ENCODE peak calls at places on chromosomes 7 and 10, in five cellular contexts. One of them, this sample, is unnamed.

GRCh38 chr10:132223156-132223590 is 36.4 kb downstream of the DPYSL4 start:
- DNase-seq in fibroblast of lung: peak; percentile 83
- DNase-seq in BE2C: peak; percentile 90
- DNase-seq in left ventricle myocardium inferior: peak; percentile 78
- DNase-seq in Panc1: peak; percentile 72
- DNase-seq in this sample: peak; percentile 66

GRCh38 chr7:5528071-5528814 is 104.6 kb upstream of the TNRC18 start:
- DNase-seq in fibroblast of lung: peak; percentile 51
- DNase-seq in BE2C: peak; percentile 42
- DNase-seq in left ventricle myocardium inferior: peak; percentile 46
- DNase-seq in Panc1: no peak
- DNase-seq in this sample: no peak

GRCh38 chr10:5508786-5509185 is 9.4 kb upstream of the CALML5 start:
- DNase-seq in fibroblast of lung: no peak
- DNase-seq in BE2C: no peak
- DNase-seq in left ventricle myocardium inferior: no peak
- DNase-seq in Panc1: no peak
- DNase-seq in this sample: no peak

GRCh38 chr10:77892021-77892739 is 34.4 kb downstream of the DLG5 start:
- DNase-seq in fibroblast of lung: no peak
- DNase-seq in BE2C: no peak
- DNase-seq in left ventricle myocardium inferior: no peak
- DNase-seq in Panc1: no peak
- DNase-seq in this sample: no peak

GRCh38 chr10:22670796-22671195 is 43.6 kb downstream of the PIP4K2A start:
- DNase-seq in fibroblast of lung: peak; percentile 43
- DNase-seq in BE2C: no peak
- DNase-seq in left ventricle myocardium inferior: no peak
- DNase-seq in Panc1: no peak
- DNase-seq in this sample: no peak

GRCh38 chr10:97708976-97709745 is 4.4 kb upstream of the MARVELD1 start:
- DNase-seq in fibroblast of lung: peak; percentile 85
- DNase-seq in BE2C: peak; percentile 61
- DNase-seq in left ventricle myocardium inferior: peak; percentile 59
- DNase-seq in Panc1: no peak
- DNase-seq in this sample: peak; percentile 69

GRCh38 chr10:113612154-113612553 is 51.7 kb downstream of the NRAP start:
- DNase-seq in fibroblast of lung: no peak
- DNase-seq in BE2C: no peak
- DNase-seq in left ventricle myocardium inferior: peak; percentile 43
- DNase-seq in Panc1: no peak
- DNase-seq in this sample: no peak

GRCh38 chr10:3652886-3653285 is 132.1 kb downstream of the KLF6 start:
- DNase-seq in fibroblast of lung: peak; percentile 47
- DNase-seq in BE2C: peak; percentile 19
- DNase-seq in left ventricle myocardium inferior: no peak
- DNase-seq in Panc1: no peak
- DNase-seq in this sample: peak; percentile 3

GRCh38 chr7:80764132-80764531 is 125.7 kb downstream of the CD36 start:
- DNase-seq in fibroblast of lung: no peak
- DNase-seq in BE2C: peak; percentile 31
- DNase-seq in left ventricle myocardium inferior: no peak
- DNase-seq in Panc1: no peak
- DNase-seq in this sample: no peak

GRCh38 chr10:72259491-72260214 is 14.1 kb upstream of the DDIT4 start:
- DNase-seq in fibroblast of lung: peak; percentile 96
- DNase-seq in BE2C: peak; percentile 69
- DNase-seq in left ventricle myocardium inferior: no peak
- DNase-seq in Panc1: no peak
- DNase-seq in this sample: peak; percentile 52

GRCh38 chr7:74535951-74536356 is 82.2 kb downstream of the GTF2IRD1 start:
- DNase-seq in fibroblast of lung: no peak
- DNase-seq in BE2C: no peak
- DNase-seq in left ventricle myocardium inferior: no peak
- DNase-seq in Panc1: no peak
- DNase-seq in this sample: no peak

GRCh38 chr7:111784971-111785575 is 222.8 kb upstream of the IMMP2L start:
- DNase-seq in fibroblast of lung: no peak
- DNase-seq in BE2C: no peak
- DNase-seq in left ventricle myocardium inferior: no peak
- DNase-seq in Panc1: no peak
- DNase-seq in this sample: no peak

GRCh38 chr7:90692396-90692795 is 96.3 kb downstream of the CDK14 start:
- DNase-seq in fibroblast of lung: no peak
- DNase-seq in BE2C: no peak
- DNase-seq in left ventricle myocardium inferior: no peak
- DNase-seq in Panc1: no peak
- DNase-seq in this sample: peak; percentile 84

GRCh38 chr7:4711634-4712033 is 29.5 kb downstream of the FOXK1 start:
- DNase-seq in fibroblast of lung: no peak
- DNase-seq in BE2C: no peak
- DNase-seq in left ventricle myocardium inferior: no peak
- DNase-seq in Panc1: no peak
- DNase-seq in this sample: no peak

GRCh38 chr7:143318661-143319060 is 2.8 kb downstream of the CLCN1 start:
- DNase-seq in fibroblast of lung: peak; percentile 77
- DNase-seq in BE2C: no peak
- DNase-seq in left ventricle myocardium inferior: no peak
- DNase-seq in Panc1: no peak
- DNase-seq in this sample: no peak

GRCh38 chr10:22343761-22344160 is 1.5 kb upstream of the SPAG6 start:
- DNase-seq in fibroblast of lung: no peak
- DNase-seq in BE2C: no peak
- DNase-seq in left ventricle myocardium inferior: no peak
- DNase-seq in Panc1: no peak
- DNase-seq in this sample: no peak

GRCh38 chr7:30660331-30661255 is 21.7 kb downstream of the CRHR2 start:
- DNase-seq in fibroblast of lung: no peak
- DNase-seq in BE2C: peak; percentile 72
- DNase-seq in left ventricle myocardium inferior: no peak
- DNase-seq in Panc1: no peak
- DNase-seq in this sample: peak; percentile 77

GRCh38 chr10:103804866-103805265 is 50.5 kb downstream of the SH3PXD2A start:
- DNase-seq in fibroblast of lung: no peak
- DNase-seq in BE2C: peak; percentile 37
- DNase-seq in left ventricle myocardium inferior: no peak
- DNase-seq in Panc1: no peak
- DNase-seq in this sample: peak; percentile 83

DNA sequence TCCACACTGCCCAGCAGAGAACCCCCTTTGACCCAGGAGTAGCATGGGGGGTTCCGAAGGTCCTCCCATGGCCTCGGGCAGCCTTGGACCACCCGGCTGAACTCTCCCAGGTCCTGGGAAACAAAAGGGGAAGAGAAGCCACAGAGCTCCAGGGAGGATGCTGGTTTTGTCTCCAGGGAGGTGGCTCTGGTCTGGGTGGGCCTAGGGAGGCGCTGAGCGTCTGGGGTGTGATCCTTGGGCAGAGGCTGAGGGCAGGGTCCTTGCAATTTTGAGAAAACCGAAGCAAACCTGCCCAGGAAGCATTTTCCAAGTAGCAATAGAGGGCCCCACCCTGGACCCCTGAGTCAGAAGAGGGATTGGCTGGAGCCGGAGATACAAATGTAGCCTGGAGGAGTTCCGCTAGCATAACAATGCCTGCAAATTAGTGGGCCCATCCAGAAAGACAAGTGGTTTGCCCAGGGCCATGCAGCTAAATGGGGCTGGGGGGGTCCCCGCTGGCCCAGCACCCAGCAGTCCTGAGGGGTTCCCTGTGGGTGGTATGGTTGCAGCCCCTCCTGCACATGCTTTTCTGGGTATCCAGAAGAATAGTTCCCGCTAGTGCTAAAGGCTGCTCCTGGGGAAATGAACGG is 2.0 kb downstream of the UTF1 start:
- DNase-seq in fibroblast of lung: no peak
- DNase-seq in BE2C: no peak
- DNase-seq in left ventricle myocardium inferior: no peak
- DNase-seq in Panc1: no peak
- DNase-seq in this sample: no peak
- H3K27me3 ChIP-seq in fibroblast of lung: peaks cover 35% of the 10 kb centered on the region
- H3K27me3 ChIP-seq in BE2C: peaks cover 70% of the 10 kb centered on the region
- H3K27me3 ChIP-seq in left ventricle myocardium inferior: peaks cover 99% of the 10 kb centered on the region
- H3K27me3 ChIP-seq in Panc1: peaks cover 3% of the 10 kb centered on the region
- H3K27me3 ChIP-seq in this sample: no peaks in the 10 kb centered on the region

GRCh38 chr10:99387541-99387940 is 42.9 kb downstream of the GOT1 start:
- DNase-seq in fibroblast of lung: no peak
- DNase-seq in BE2C: no peak
- DNase-seq in left ventricle myocardium inferior: no peak
- DNase-seq in Panc1: no peak
- DNase-seq in this sample: no peak

GRCh38 chr10:99387071-99387470 is 43.4 kb downstream of the GOT1 start:
- DNase-seq in fibroblast of lung: no peak
- DNase-seq in BE2C: no peak
- DNase-seq in left ventricle myocardium inferior: no peak
- DNase-seq in Panc1: no peak
- DNase-seq in this sample: peak; percentile 70

GRCh38 chr10:99382181-99382580 is 48.2 kb downstream of the GOT1 start:
- DNase-seq in fibroblast of lung: no peak
- DNase-seq in BE2C: no peak
- DNase-seq in left ventricle myocardium inferior: no peak
- DNase-seq in Panc1: no peak
- DNase-seq in this sample: no peak
- H3K27me3 ChIP-seq in fibroblast of lung: no peaks in the 10 kb centered on the region
- H3K27me3 ChIP-seq in BE2C: peaks cover 4% of the 10 kb centered on the region
- H3K27me3 ChIP-seq in left ventricle myocardium inferior: peaks cover 28% of the 10 kb centered on the region
- H3K27me3 ChIP-seq in Panc1: no peaks in the 10 kb centered on the region
- H3K27me3 ChIP-seq in this sample: peaks cover 5% of the 10 kb centered on the region

GRCh38 chr10:126118476-126118875 is 222.1 kb downstream of the FANK1 start:
- DNase-seq in fibroblast of lung: no peak
- DNase-seq in BE2C: no peak
- DNase-seq in left ventricle myocardium inferior: no peak
- DNase-seq in Panc1: no peak
- DNase-seq in this sample: no peak

GRCh38 chr10:126119591-126119990 is 223.2 kb downstream of the FANK1 start:
- DNase-seq in fibroblast of lung: no peak
- DNase-seq in BE2C: no peak
- DNase-seq in left ventricle myocardium inferior: no peak
- DNase-seq in Panc1: no peak
- DNase-seq in this sample: no peak

GRCh38 chr10:126115021-126115610 is 218.8 kb downstream of the FANK1 start:
- DNase-seq in fibroblast of lung: no peak
- DNase-seq in BE2C: no peak
- DNase-seq in left ventricle myocardium inferior: no peak
- DNase-seq in Panc1: no peak
- DNase-seq in this sample: no peak

GRCh38 chr10:126117196-126117595 is 220.8 kb downstream of the FANK1 start:
- DNase-seq in fibroblast of lung: no peak
- DNase-seq in BE2C: peak; percentile 53
- DNase-seq in left ventricle myocardium inferior: no peak
- DNase-seq in Panc1: no peak
- DNase-seq in this sample: no peak

GRCh38 chr10:126115861-126116260 is 219.5 kb downstream of the FANK1 start:
- DNase-seq in fibroblast of lung: no peak
- DNase-seq in BE2C: no peak
- DNase-seq in left ventricle myocardium inferior: no peak
- DNase-seq in Panc1: no peak
- DNase-seq in this sample: no peak
- H3K27me3 ChIP-seq in fibroblast of lung: no peaks in the 10 kb centered on the region
- H3K27me3 ChIP-seq in BE2C: no peaks in the 10 kb centered on the region
- H3K27me3 ChIP-seq in left ventricle myocardium inferior: no peaks in the 10 kb centered on the region
- H3K27me3 ChIP-seq in Panc1: no peaks in the 10 kb centered on the region
- H3K27me3 ChIP-seq in this sample: no peaks in the 10 kb centered on the region

GRCh38 chr7:117323585-117323876 is 673 bp upstream of the WNT2 start:
- DNase-seq in fibroblast of lung: no peak
- DNase-seq in BE2C: no peak
- DNase-seq in left ventricle myocardium inferior: no peak
- DNase-seq in Panc1: no peak
- DNase-seq in this sample: peak; percentile 8

GRCh38 chr7:117325836-117326235 is 3.0 kb upstream of the WNT2 start:
- DNase-seq in fibroblast of lung: no peak
- DNase-seq in BE2C: no peak
- DNase-seq in left ventricle myocardium inferior: no peak
- DNase-seq in Panc1: no peak
- DNase-seq in this sample: no peak

GRCh38 chr7:117323877-117324699 is 1.2 kb upstream of the WNT2 start:
- DNase-seq in fibroblast of lung: peak; percentile 40
- DNase-seq in BE2C: peak; percentile 13
- DNase-seq in left ventricle myocardium inferior: peak; percentile 41
- DNase-seq in Panc1: no peak
- DNase-seq in this sample: peak; percentile 69

GRCh38 chr7:117322741-117323584 is at the start of gene WNT2:
- DNase-seq in fibroblast of lung: peak; percentile 62
- DNase-seq in BE2C: no peak
- DNase-seq in left ventricle myocardium inferior: no peak
- DNase-seq in Panc1: no peak
- DNase-seq in this sample: no peak

DNA sequence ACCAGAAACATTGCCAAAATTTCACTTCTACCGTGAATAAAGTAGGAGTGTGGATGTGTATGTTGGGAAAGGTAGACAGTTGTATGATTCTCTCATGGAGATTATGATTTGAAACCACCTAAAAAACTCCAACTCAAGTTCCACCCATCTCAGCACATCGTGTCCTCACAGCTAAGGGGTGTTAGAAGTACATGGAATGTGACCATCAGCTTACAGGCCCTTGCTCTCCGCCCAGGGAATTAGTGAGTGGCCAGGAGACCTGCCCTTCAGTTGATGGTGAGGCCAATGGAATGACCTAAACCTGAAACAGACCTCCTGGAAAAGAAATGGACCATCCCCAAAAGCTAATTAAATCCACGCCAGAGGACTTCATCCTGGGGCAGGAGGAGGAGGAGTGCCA is 2.1 kb upstream of the WNT2 start:
- DNase-seq in fibroblast of lung: no peak
- DNase-seq in BE2C: no peak
- DNase-seq in left ventricle myocardium inferior: no peak
- DNase-seq in Panc1: no peak
- DNase-seq in this sample: peak; percentile 24
- H3K27me3 ChIP-seq in fibroblast of lung: peaks cover 32% of the 10 kb centered on the region
- H3K27me3 ChIP-seq in BE2C: peaks cover 67% of the 10 kb centered on the region
- H3K27me3 ChIP-seq in left ventricle myocardium inferior: peaks cover 69% of the 10 kb centered on the region
- H3K27me3 ChIP-seq in Panc1: peaks cover 36% of the 10 kb centered on the region
- H3K27me3 ChIP-seq in this sample: no peaks in the 10 kb centered on the region

DNA sequence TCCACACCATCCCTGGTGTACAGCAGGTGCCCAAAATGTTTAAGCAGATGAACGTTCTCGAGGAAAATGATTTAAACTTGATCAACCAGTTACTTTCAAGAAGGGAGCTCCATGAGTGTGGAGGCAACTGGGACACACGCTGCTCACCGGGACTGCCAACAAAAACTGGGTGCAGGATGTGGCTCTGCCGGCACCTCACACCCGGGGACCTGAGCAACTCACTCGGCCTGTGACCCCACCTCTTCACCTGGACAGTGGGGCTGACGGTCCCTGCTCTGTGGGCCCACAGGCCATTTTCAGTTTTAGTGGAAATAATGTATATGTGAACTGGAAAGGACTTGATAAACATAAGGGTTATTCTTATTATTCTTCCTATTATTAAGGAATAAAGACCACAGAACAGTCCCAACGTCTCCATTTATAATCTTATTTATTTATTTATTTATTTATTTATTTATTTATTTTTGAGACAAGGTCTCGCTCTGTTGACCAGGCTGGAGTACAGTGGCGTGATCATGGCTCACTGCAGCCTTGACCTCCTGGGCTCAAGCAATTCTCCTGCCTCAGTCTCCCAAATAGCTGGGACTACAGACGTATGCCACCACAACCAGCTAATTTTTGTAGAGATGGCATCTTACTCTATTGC is 60.6 kb downstream of the RGS10 start:
- DNase-seq in fibroblast of lung: no peak
- DNase-seq in BE2C: no peak
- DNase-seq in left ventricle myocardium inferior: no peak
- DNase-seq in Panc1: no peak
- DNase-seq in this sample: no peak
- H3K27me3 ChIP-seq in fibroblast of lung: peaks cover 12% of the 10 kb centered on the region
- H3K27me3 ChIP-seq in BE2C: no peaks in the 10 kb centered on the region
- H3K27me3 ChIP-seq in left ventricle myocardium inferior: peaks cover 40% of the 10 kb centered on the region
- H3K27me3 ChIP-seq in Panc1: no peaks in the 10 kb centered on the region
- H3K27me3 ChIP-seq in this sample: peaks cover 3% of the 10 kb centered on the region